ENCODE peak calls at places on chromosome 14, in eight cellular contexts. One of them, this sample, is unnamed. For H3K27me3, the result is how much of the 10 kb centered on the place peaks cover.

GRCh38 chr14:24042733-24043132 is 9.1 kb upstream of the CARMIL3 start:
- DNase-seq in BE2C: no peak
- DNase-seq in HAP-1: no peak
- DNase-seq in GM12878: no peak
- DNase-seq in neuronal stem cell: no peak
- DNase-seq in heart right ventricle: no peak
- DNase-seq in CD8-positive, alpha-beta memory T cell: no peak
- DNase-seq in MG63: no peak
- DNase-seq in this sample: no peak

GRCh38 chr14:77603654-77604270 is 12.7 kb downstream of the SPTLC2 start:
- DNase-seq in CD8-positive, alpha-beta memory T cell: no peak
- DNase-seq in heart right ventricle: no peak
- DNase-seq in neuronal stem cell: no peak
- DNase-seq in MG63: no peak
- DNase-seq in HAP-1: peak
- DNase-seq in BE2C: peak
- DNase-seq in GM12878: no peak
- DNase-seq in this sample: peak

GRCh38 chr14:78091361-78091760 is 78.8 kb upstream of the NRXN3 start:
- DNase-seq in neuronal stem cell: no peak
- DNase-seq in MG63: no peak
- DNase-seq in heart right ventricle: no peak
- DNase-seq in BE2C: no peak
- DNase-seq in CD8-positive, alpha-beta memory T cell: no peak
- DNase-seq in HAP-1: no peak
- DNase-seq in GM12878: no peak
- DNase-seq in this sample: no peak

GRCh38 chr14:58104808-58105207 is 47.2 kb downstream of the ARMH4 start:
- DNase-seq in neuronal stem cell: no peak
- DNase-seq in BE2C: no peak
- DNase-seq in heart right ventricle: no peak
- DNase-seq in GM12878: no peak
- DNase-seq in HAP-1: no peak
- DNase-seq in MG63: no peak
- DNase-seq in CD8-positive, alpha-beta memory T cell: no peak
- DNase-seq in this sample: no peak

GRCh38 chr14:22926316-22926715 is 2.9 kb downstream of the PRMT5 start:
- DNase-seq in HAP-1: no peak
- DNase-seq in GM12878: no peak
- DNase-seq in neuronal stem cell: no peak
- DNase-seq in heart right ventricle: no peak
- DNase-seq in BE2C: no peak
- DNase-seq in CD8-positive, alpha-beta memory T cell: no peak
- DNase-seq in MG63: no peak
- DNase-seq in this sample: no peak

GRCh38 chr14:74647061-74647833 is 35.2 kb upstream of the LTBP2 start:
- DNase-seq in GM12878: no peak
- DNase-seq in CD8-positive, alpha-beta memory T cell: no peak
- DNase-seq in heart right ventricle: no peak
- DNase-seq in BE2C: no peak
- DNase-seq in MG63: no peak
- DNase-seq in neuronal stem cell: no peak
- DNase-seq in HAP-1: no peak
- DNase-seq in this sample: no peak

GRCh38 chr14:64966976-64967375 is 5.2 kb downstream of the RAB15 start:
- DNase-seq in BE2C: no peak
- DNase-seq in GM12878: no peak
- DNase-seq in MG63: no peak
- DNase-seq in neuronal stem cell: no peak
- DNase-seq in HAP-1: no peak
- DNase-seq in heart right ventricle: no peak
- DNase-seq in CD8-positive, alpha-beta memory T cell: no peak
- DNase-seq in this sample: no peak

GRCh38 chr14:69614592-69614991 is 3.2 kb downstream of the SUSD6 start:
- DNase-seq in CD8-positive, alpha-beta memory T cell: no peak
- DNase-seq in HAP-1: no peak
- DNase-seq in MG63: no peak
- DNase-seq in neuronal stem cell: no peak
- DNase-seq in GM12878: peak
- DNase-seq in BE2C: no peak
- DNase-seq in heart right ventricle: no peak
- DNase-seq in this sample: no peak

GRCh38 chr14:68141531-68142088 is 322.0 kb downstream of the RAD51B start:
- DNase-seq in HAP-1: no peak
- DNase-seq in GM12878: no peak
- DNase-seq in MG63: no peak
- DNase-seq in BE2C: no peak
- DNase-seq in heart right ventricle: no peak
- DNase-seq in CD8-positive, alpha-beta memory T cell: no peak
- DNase-seq in neuronal stem cell: no peak
- DNase-seq in this sample: no peak

GRCh38 chr14:71726639-71727085 is 205.6 kb upstream of the RGS6 start:
- DNase-seq in CD8-positive, alpha-beta memory T cell: no peak
- DNase-seq in heart right ventricle: no peak
- DNase-seq in GM12878: no peak
- DNase-seq in neuronal stem cell: no peak
- DNase-seq in HAP-1: no peak
- DNase-seq in BE2C: no peak
- DNase-seq in MG63: no peak
- DNase-seq in this sample: peak

GRCh38 chr14:76647699-76648298 is 113.5 kb upstream of the VASH1 start:
- DNase-seq in CD8-positive, alpha-beta memory T cell: no peak
- DNase-seq in GM12878: no peak
- DNase-seq in heart right ventricle: no peak
- DNase-seq in HAP-1: peak
- DNase-seq in neuronal stem cell: peak
- DNase-seq in BE2C: peak
- DNase-seq in MG63: no peak
- DNase-seq in this sample: no peak

GRCh38 chr14:87805315-87805723 is 187.7 kb downstream of the GALC start:
- DNase-seq in neuronal stem cell: no peak
- DNase-seq in HAP-1: peak
- DNase-seq in heart right ventricle: peak
- DNase-seq in CD8-positive, alpha-beta memory T cell: peak
- DNase-seq in BE2C: peak
- DNase-seq in GM12878: no peak
- DNase-seq in MG63: peak
- DNase-seq in this sample: no peak

GRCh38 chr14:61568572-61569011 is 126.7 kb upstream of the HIF1A start:
- DNase-seq in BE2C: no peak
- DNase-seq in HAP-1: no peak
- DNase-seq in heart right ventricle: peak
- DNase-seq in GM12878: peak
- DNase-seq in MG63: no peak
- DNase-seq in CD8-positive, alpha-beta memory T cell: peak
- DNase-seq in neuronal stem cell: no peak
- DNase-seq in this sample: peak
- H3K4me3 ChIP-seq in BE2C: no peak
- H3K4me3 ChIP-seq in HAP-1: no peak
- H3K4me3 ChIP-seq in heart right ventricle: peak
- H3K4me3 ChIP-seq in GM12878: peak
- H3K4me3 ChIP-seq in MG63: no peak
- H3K4me3 ChIP-seq in CD8-positive, alpha-beta memory T cell: peak
- H3K4me3 ChIP-seq in neuronal stem cell: no peak
- H3K4me3 ChIP-seq in this sample: peak

DNA sequence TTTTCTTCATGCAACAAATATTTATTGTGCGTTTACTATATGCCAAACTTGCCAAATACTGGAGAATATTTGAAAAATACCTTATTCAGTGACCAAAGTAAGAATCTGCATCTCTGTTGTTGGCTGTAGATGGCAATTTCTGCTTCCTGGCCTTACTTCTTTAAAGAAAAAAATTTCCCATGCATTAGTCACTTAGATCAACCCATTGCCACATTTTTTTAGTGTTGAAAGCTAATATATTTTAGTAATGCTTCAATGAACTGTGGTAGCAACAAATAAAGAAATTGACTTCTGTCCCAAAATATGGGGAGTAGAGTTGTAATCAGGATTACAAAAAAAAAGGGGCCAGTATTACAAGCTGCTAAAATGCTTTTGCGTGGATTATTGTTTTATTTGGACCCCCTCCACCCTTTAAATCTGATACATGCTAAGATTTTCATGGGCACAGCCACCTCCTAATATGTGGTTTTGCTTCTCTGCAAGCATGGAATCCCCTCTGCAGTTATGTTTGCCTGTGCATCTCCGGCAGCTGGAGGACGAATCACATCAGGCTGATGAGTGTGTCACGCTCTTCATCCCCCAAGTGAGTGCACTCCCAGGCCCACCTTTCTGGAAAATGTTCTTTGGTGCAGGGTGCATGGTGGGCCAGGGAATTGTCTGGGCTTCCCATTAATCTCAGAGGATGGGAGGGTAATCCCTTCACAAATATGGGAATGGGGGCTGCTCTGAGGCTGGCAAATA is 38.1 kb upstream of the PTCSC3 start:
- DNase-seq in MG63: peak
- DNase-seq in CD8-positive, alpha-beta memory T cell: no peak
- DNase-seq in HAP-1: peak
- DNase-seq in heart right ventricle: no peak
- DNase-seq in GM12878: no peak
- DNase-seq in neuronal stem cell: no peak
- DNase-seq in BE2C: no peak
- DNase-seq in this sample: no peak
- H3K27me3 ChIP-seq in MG63: under half
- H3K27me3 ChIP-seq in CD8-positive, alpha-beta memory T cell: under half
- H3K27me3 ChIP-seq in HAP-1: under half
- H3K27me3 ChIP-seq in heart right ventricle: under half
- H3K27me3 ChIP-seq in GM12878: under half
- H3K27me3 ChIP-seq in neuronal stem cell: under half
- H3K27me3 ChIP-seq in BE2C: under half
- H3K27me3 ChIP-seq in this sample: under half

GRCh38 chr14:104563191-104563741 is 16.3 kb upstream of the C14orf180 start:
- DNase-seq in GM12878: no peak
- DNase-seq in BE2C: peak
- DNase-seq in MG63: no peak
- DNase-seq in CD8-positive, alpha-beta memory T cell: no peak
- DNase-seq in neuronal stem cell: no peak
- DNase-seq in heart right ventricle: peak
- DNase-seq in HAP-1: no peak
- DNase-seq in this sample: no peak

GRCh38 chr14:104561661-104562495 is 17.7 kb upstream of the C14orf180 start:
- DNase-seq in CD8-positive, alpha-beta memory T cell: no peak
- DNase-seq in heart right ventricle: peak
- DNase-seq in neuronal stem cell: no peak
- DNase-seq in GM12878: no peak
- DNase-seq in HAP-1: no peak
- DNase-seq in MG63: no peak
- DNase-seq in BE2C: peak
- DNase-seq in this sample: peak

GRCh38 chr14:104562606-104563005 is 17.0 kb upstream of the C14orf180 start:
- DNase-seq in MG63: no peak
- DNase-seq in neuronal stem cell: no peak
- DNase-seq in BE2C: no peak
- DNase-seq in heart right ventricle: peak
- DNase-seq in HAP-1: no peak
- DNase-seq in GM12878: no peak
- DNase-seq in CD8-positive, alpha-beta memory T cell: no peak
- DNase-seq in this sample: peak

GRCh38 chr14:104564744-104565679 is 14.6 kb upstream of the C14orf180 start:
- DNase-seq in heart right ventricle: no peak
- DNase-seq in GM12878: no peak
- DNase-seq in HAP-1: no peak
- DNase-seq in MG63: no peak
- DNase-seq in BE2C: no peak
- DNase-seq in neuronal stem cell: no peak
- DNase-seq in CD8-positive, alpha-beta memory T cell: no peak
- DNase-seq in this sample: peak

DNA sequence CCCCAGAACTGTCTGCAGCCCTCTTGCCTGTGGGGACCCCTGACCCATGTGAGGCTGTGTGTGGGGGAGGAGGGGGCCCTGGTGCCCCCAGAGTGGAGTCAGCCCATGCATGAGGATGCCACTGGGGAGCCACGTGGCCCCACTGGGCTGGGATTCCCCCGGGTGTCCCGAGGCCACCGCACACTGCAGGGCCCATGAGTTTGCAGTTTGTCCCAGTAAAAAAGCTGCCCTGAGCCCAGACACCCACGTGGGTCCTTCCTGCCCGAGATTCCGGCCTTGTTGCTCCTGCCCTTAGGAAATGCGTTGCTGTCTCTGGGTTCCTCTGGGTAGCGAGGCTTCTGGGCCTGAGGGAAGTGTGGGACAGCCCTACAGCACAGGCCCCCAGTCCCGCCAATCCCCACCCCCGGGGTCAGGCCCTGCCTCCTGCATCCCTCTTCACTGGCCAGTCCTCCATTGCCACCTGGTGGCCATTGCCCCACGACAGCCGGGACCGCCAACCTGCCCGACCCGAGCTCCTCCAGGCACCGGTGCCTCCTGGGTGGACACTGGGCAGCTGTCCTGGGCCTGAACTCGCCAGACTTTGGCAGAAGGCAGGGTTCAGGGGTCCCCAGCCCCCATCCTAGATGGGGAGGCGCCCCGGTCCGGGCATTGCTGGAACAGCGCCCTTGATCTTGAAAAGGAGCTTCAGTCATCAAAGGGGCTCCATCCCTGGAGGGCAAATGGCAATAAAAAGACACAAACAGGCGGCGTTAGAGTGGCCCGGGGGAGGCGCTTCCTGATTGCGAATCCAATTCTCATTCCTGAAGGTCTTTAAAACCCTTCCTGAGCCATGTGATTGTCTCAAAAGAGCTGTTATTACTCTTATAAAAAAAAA is 15.6 kb upstream of the C14orf180 start:
- DNase-seq in BE2C: peak
- DNase-seq in CD8-positive, alpha-beta memory T cell: peak
- DNase-seq in heart right ventricle: peak
- DNase-seq in HAP-1: peak
- DNase-seq in MG63: peak
- DNase-seq in GM12878: no peak
- DNase-seq in neuronal stem cell: peak
- DNase-seq in this sample: peak
- H3K4me3 ChIP-seq in BE2C: no peak
- H3K4me3 ChIP-seq in CD8-positive, alpha-beta memory T cell: no peak
- H3K4me3 ChIP-seq in heart right ventricle: no peak
- H3K4me3 ChIP-seq in HAP-1: no peak
- H3K4me3 ChIP-seq in MG63: no peak
- H3K4me3 ChIP-seq in GM12878: no peak
- H3K4me3 ChIP-seq in neuronal stem cell: no peak
- H3K4me3 ChIP-seq in this sample: no peak

GRCh38 chr14:36518586-36519430 is 1.2 kb downstream of the NKX2-1 start:
- DNase-seq in neuronal stem cell: peak
- DNase-seq in CD8-positive, alpha-beta memory T cell: no peak
- DNase-seq in GM12878: no peak
- DNase-seq in heart right ventricle: no peak
- DNase-seq in MG63: no peak
- DNase-seq in BE2C: no peak
- DNase-seq in HAP-1: peak
- DNase-seq in this sample: no peak
- H3K27me3 ChIP-seq in neuronal stem cell: half or more
- H3K27me3 ChIP-seq in CD8-positive, alpha-beta memory T cell: under half
- H3K27me3 ChIP-seq in GM12878: under half
- H3K27me3 ChIP-seq in heart right ventricle: half or more
- H3K27me3 ChIP-seq in MG63: under half
- H3K27me3 ChIP-seq in BE2C: half or more
- H3K27me3 ChIP-seq in HAP-1: under half
- H3K27me3 ChIP-seq in this sample: half or more